ENCODE peak calls at places on chromosomes 3 and 15, in ten cellular contexts. One of them, this sample, is unnamed.

GRCh38 chr15:100777821-100778220 is 101.8 kb upstream of the ALDH1A3 start:
- DNase-seq in BE2C: no peak
- DNase-seq in cardiac muscle cell: no peak
- DNase-seq in coronary artery: no peak
- DNase-seq in A549: no peak
- DNase-seq in AG04450: no peak
- DNase-seq in psoas muscle: no peak
- DNase-seq in HCT116: no peak
- DNase-seq in NB4: no peak
- DNase-seq in astrocyte of the cerebellum: peak
- DNase-seq in this sample: no peak

GRCh38 chr15:92527197-92527596 is 128.4 kb downstream of the FAM174B start:
- DNase-seq in coronary artery: no peak
- DNase-seq in BE2C: no peak
- DNase-seq in NB4: no peak
- DNase-seq in HCT116: no peak
- DNase-seq in A549: no peak
- DNase-seq in cardiac muscle cell: peak
- DNase-seq in psoas muscle: no peak
- DNase-seq in astrocyte of the cerebellum: peak
- DNase-seq in AG04450: no peak
- DNase-seq in this sample: no peak

GRCh38 chr15:68315495-68316007 is 38.0 kb downstream of the FEM1B start:
- DNase-seq in astrocyte of the cerebellum: peak
- DNase-seq in BE2C: no peak
- DNase-seq in psoas muscle: no peak
- DNase-seq in A549: no peak
- DNase-seq in NB4: no peak
- DNase-seq in HCT116: no peak
- DNase-seq in coronary artery: peak
- DNase-seq in AG04450: no peak
- DNase-seq in cardiac muscle cell: peak
- DNase-seq in this sample: peak

GRCh38 chr3:66797916-66798560 is 200.1 kb upstream of the KBTBD8 start:
- DNase-seq in psoas muscle: peak
- DNase-seq in A549: no peak
- DNase-seq in astrocyte of the cerebellum: peak
- DNase-seq in BE2C: no peak
- DNase-seq in AG04450: peak
- DNase-seq in cardiac muscle cell: peak
- DNase-seq in HCT116: no peak
- DNase-seq in coronary artery: no peak
- DNase-seq in NB4: no peak
- DNase-seq in this sample: peak

GRCh38 chr3:186360779-186361178 is 1.3 kb downstream of the DGKG start:
- DNase-seq in cardiac muscle cell: no peak
- DNase-seq in psoas muscle: no peak
- DNase-seq in BE2C: peak
- DNase-seq in coronary artery: no peak
- DNase-seq in astrocyte of the cerebellum: no peak
- DNase-seq in A549: no peak
- DNase-seq in NB4: peak
- DNase-seq in AG04450: no peak
- DNase-seq in HCT116: no peak
- DNase-seq in this sample: no peak

GRCh38 chr3:194296832-194297666 is 54.1 kb downstream of the CPN2 start:
- DNase-seq in BE2C: no peak
- DNase-seq in coronary artery: no peak
- DNase-seq in AG04450: no peak
- DNase-seq in astrocyte of the cerebellum: no peak
- DNase-seq in psoas muscle: peak
- DNase-seq in NB4: no peak
- DNase-seq in A549: no peak
- DNase-seq in HCT116: peak
- DNase-seq in cardiac muscle cell: peak
- DNase-seq in this sample: no peak

GRCh38 chr3:195788711-195789581 is 22.8 kb downstream of the MUC4 start:
- DNase-seq in AG04450: no peak
- DNase-seq in cardiac muscle cell: no peak
- DNase-seq in BE2C: no peak
- DNase-seq in psoas muscle: no peak
- DNase-seq in HCT116: no peak
- DNase-seq in astrocyte of the cerebellum: no peak
- DNase-seq in coronary artery: no peak
- DNase-seq in A549: no peak
- DNase-seq in NB4: no peak
- DNase-seq in this sample: no peak

GRCh38 chr15:41288464-41288863 is 43.9 kb downstream of the OIP5 start:
- DNase-seq in HCT116: no peak
- DNase-seq in A549: no peak
- DNase-seq in astrocyte of the cerebellum: no peak
- DNase-seq in NB4: no peak
- DNase-seq in cardiac muscle cell: no peak
- DNase-seq in AG04450: no peak
- DNase-seq in BE2C: no peak
- DNase-seq in psoas muscle: no peak
- DNase-seq in coronary artery: no peak
- DNase-seq in this sample: no peak

GRCh38 chr15:36883705-36884355 is 216.5 kb downstream of the MEIS2 start:
- DNase-seq in HCT116: peak
- DNase-seq in A549: peak
- DNase-seq in AG04450: peak
- DNase-seq in coronary artery: peak
- DNase-seq in astrocyte of the cerebellum: peak
- DNase-seq in NB4: peak
- DNase-seq in BE2C: peak
- DNase-seq in psoas muscle: peak
- DNase-seq in cardiac muscle cell: peak
- DNase-seq in this sample: peak

GRCh38 chr3:48186993-48187578 is 1.1 kb downstream of the CDC25A start:
- DNase-seq in HCT116: no peak
- DNase-seq in A549: no peak
- DNase-seq in AG04450: no peak
- DNase-seq in NB4: no peak
- DNase-seq in BE2C: no peak
- DNase-seq in coronary artery: no peak
- DNase-seq in astrocyte of the cerebellum: no peak
- DNase-seq in cardiac muscle cell: peak
- DNase-seq in psoas muscle: no peak
- DNase-seq in this sample: peak

DNA sequence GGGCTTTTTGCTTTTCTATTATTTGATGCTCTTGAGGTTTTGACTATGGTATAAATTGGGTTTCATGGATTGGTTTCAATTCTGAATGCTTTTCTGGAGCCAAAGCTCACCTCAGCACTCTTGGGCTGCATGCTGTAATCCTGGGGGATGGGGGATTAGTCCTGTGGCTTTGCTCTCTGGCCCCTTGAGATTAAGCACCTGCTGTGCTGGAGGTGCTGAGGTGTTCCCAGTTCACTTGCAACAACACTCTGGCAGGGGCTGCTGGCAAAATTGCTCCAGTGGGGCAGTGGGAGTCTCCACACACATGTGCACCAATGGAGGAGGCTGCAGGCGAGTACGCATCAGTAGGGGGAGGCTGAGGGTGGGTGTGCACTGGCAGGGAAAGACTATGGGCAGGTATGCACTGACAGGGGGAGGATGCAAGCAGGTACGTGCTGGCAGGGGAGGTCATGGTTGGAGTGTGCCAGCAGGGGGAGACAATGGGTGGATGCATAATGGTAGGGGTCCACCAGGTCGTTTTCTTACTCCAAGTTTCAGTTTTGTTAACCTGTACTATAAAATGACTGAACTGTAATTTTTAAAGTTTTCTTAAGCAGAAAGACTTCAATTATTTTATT is 489.2 kb downstream of the FGF12 start:
- DNase-seq in BE2C: no peak
- DNase-seq in cardiac muscle cell: no peak
- DNase-seq in psoas muscle: no peak
- DNase-seq in A549: no peak
- DNase-seq in NB4: peak
- DNase-seq in astrocyte of the cerebellum: no peak
- DNase-seq in AG04450: no peak
- DNase-seq in HCT116: no peak
- DNase-seq in coronary artery: no peak
- DNase-seq in this sample: no peak
- TF ChIP-seq CTCF in BE2C: no peak
- TF ChIP-seq CTCF in cardiac muscle cell: no peak
- TF ChIP-seq CTCF in psoas muscle: no peak
- TF ChIP-seq CTCF in A549: no peak
- TF ChIP-seq CTCF in NB4: peak
- TF ChIP-seq CTCF in astrocyte of the cerebellum: no peak
- TF ChIP-seq CTCF in AG04450: no peak
- TF ChIP-seq CTCF in HCT116: peak
- TF ChIP-seq CTCF in coronary artery: no peak
- TF ChIP-seq CTCF in this sample: no peak

DNA sequence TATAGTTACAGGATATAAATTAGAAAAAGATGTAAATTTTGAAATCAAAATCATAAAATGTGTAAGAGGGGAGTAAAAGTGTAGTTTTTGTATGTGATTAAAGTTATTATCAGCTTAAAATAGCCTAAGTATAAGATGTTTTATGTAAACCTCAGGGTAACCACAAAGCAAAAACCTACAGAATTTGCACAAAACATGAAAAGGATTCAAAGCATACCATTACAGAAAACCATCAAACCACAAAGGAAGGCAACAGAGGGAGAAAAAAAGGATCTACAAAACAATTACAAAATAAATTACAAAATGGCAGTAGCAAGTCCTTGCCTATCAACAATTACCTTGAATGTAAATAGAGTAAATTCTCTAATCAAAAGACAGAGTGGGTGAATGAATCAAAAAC is 36.7 kb upstream of the MYLK start:
- DNase-seq in NB4: no peak
- DNase-seq in astrocyte of the cerebellum: peak
- DNase-seq in coronary artery: no peak
- DNase-seq in HCT116: no peak
- DNase-seq in A549: no peak
- DNase-seq in AG04450: no peak
- DNase-seq in psoas muscle: no peak
- DNase-seq in BE2C: no peak
- DNase-seq in cardiac muscle cell: no peak
- DNase-seq in this sample: no peak
- H3K4me3 ChIP-seq in NB4: no peak
- H3K4me3 ChIP-seq in astrocyte of the cerebellum: no peak
- H3K4me3 ChIP-seq in coronary artery: no peak
- H3K4me3 ChIP-seq in HCT116: no peak
- H3K4me3 ChIP-seq in A549: no peak
- H3K4me3 ChIP-seq in AG04450: no peak
- H3K4me3 ChIP-seq in psoas muscle: no peak
- H3K4me3 ChIP-seq in BE2C: no peak
- H3K4me3 ChIP-seq in cardiac muscle cell: no peak
- H3K4me3 ChIP-seq in this sample: no peak

GRCh38 chr3:167742338-167742737 is 6.8 kb downstream of the SERPINI1 start:
- DNase-seq in astrocyte of the cerebellum: no peak
- DNase-seq in coronary artery: no peak
- DNase-seq in cardiac muscle cell: no peak
- DNase-seq in NB4: no peak
- DNase-seq in A549: no peak
- DNase-seq in AG04450: no peak
- DNase-seq in HCT116: no peak
- DNase-seq in psoas muscle: no peak
- DNase-seq in BE2C: no peak
- DNase-seq in this sample: no peak

GRCh38 chr3:167738037-167738436 is 2.5 kb downstream of the SERPINI1 start:
- DNase-seq in HCT116: no peak
- DNase-seq in AG04450: no peak
- DNase-seq in A549: no peak
- DNase-seq in BE2C: no peak
- DNase-seq in coronary artery: no peak
- DNase-seq in NB4: no peak
- DNase-seq in astrocyte of the cerebellum: no peak
- DNase-seq in cardiac muscle cell: no peak
- DNase-seq in psoas muscle: no peak
- DNase-seq in this sample: no peak

GRCh38 chr3:167743799-167744198 is 8.3 kb downstream of the SERPINI1 start:
- DNase-seq in AG04450: no peak
- DNase-seq in coronary artery: no peak
- DNase-seq in HCT116: no peak
- DNase-seq in cardiac muscle cell: no peak
- DNase-seq in psoas muscle: no peak
- DNase-seq in BE2C: no peak
- DNase-seq in NB4: no peak
- DNase-seq in astrocyte of the cerebellum: no peak
- DNase-seq in A549: no peak
- DNase-seq in this sample: no peak

GRCh38 chr3:167739190-167739589 is 3.7 kb downstream of the SERPINI1 start:
- DNase-seq in coronary artery: no peak
- DNase-seq in HCT116: no peak
- DNase-seq in cardiac muscle cell: no peak
- DNase-seq in psoas muscle: no peak
- DNase-seq in NB4: no peak
- DNase-seq in astrocyte of the cerebellum: no peak
- DNase-seq in A549: no peak
- DNase-seq in BE2C: no peak
- DNase-seq in AG04450: no peak
- DNase-seq in this sample: no peak

GRCh38 chr3:167740961-167741587 is 5.6 kb downstream of the SERPINI1 start:
- DNase-seq in BE2C: peak
- DNase-seq in cardiac muscle cell: peak
- DNase-seq in NB4: peak
- DNase-seq in A549: peak
- DNase-seq in psoas muscle: no peak
- DNase-seq in astrocyte of the cerebellum: peak
- DNase-seq in HCT116: peak
- DNase-seq in coronary artery: no peak
- DNase-seq in AG04450: no peak
- DNase-seq in this sample: peak
- TF ChIP-seq CTCF in BE2C: peak
- TF ChIP-seq CTCF in cardiac muscle cell: peak
- TF ChIP-seq CTCF in NB4: peak
- TF ChIP-seq CTCF in A549: peak
- TF ChIP-seq CTCF in psoas muscle: no peak
- TF ChIP-seq CTCF in astrocyte of the cerebellum: peak
- TF ChIP-seq CTCF in HCT116: peak
- TF ChIP-seq CTCF in coronary artery: no peak
- TF ChIP-seq CTCF in AG04450: peak
- TF ChIP-seq CTCF in this sample: peak

DNA sequence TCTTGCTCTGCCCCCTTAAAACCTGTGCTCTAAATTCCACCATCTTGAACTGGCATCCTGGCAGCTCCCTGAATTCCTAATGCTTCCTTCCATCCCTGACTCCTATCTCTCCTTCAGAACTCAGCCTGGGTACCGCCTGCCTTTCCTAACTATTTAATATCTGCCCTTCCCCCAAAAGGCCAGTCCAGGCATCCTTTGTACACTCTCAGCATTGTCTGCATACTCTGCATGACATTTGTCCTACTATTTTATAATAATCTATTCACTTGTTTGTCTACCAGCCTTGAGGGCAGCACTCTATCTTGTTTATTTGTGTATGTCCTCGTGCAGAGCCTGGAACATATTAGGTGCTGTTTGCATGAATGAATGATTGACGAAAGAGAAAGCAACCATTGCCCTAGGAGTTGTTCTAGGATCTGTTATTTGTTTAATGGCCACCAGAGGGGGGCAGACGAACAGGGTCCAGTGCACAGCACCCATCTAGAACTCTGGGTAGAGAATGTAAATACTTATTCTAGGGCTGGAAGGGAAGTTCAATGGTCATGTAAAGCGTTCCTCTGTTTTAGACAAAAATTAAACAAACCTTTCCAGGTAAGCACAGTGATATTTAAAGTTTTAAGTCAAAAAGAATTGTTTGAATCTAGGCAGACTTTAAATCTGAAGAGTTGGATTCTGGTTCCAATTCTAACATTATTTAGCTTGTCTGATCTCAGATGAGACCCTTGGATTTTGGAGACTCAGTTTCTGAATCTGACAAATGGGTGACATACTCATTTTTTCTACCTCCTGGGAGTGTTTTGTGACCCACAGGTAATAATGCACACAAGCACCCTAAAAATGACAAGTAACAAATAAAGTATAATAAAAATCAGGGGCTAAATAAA is 125.8 kb upstream of the GALNT15 start:
- DNase-seq in BE2C: peak
- DNase-seq in cardiac muscle cell: peak
- DNase-seq in NB4: peak
- DNase-seq in AG04450: peak
- DNase-seq in coronary artery: no peak
- DNase-seq in HCT116: peak
- DNase-seq in psoas muscle: no peak
- DNase-seq in astrocyte of the cerebellum: peak
- DNase-seq in A549: peak
- DNase-seq in this sample: peak
- H3K4me3 ChIP-seq in BE2C: peak
- H3K4me3 ChIP-seq in cardiac muscle cell: no peak
- H3K4me3 ChIP-seq in NB4: no peak
- H3K4me3 ChIP-seq in AG04450: no peak
- H3K4me3 ChIP-seq in coronary artery: peak
- H3K4me3 ChIP-seq in HCT116: no peak
- H3K4me3 ChIP-seq in psoas muscle: peak
- H3K4me3 ChIP-seq in astrocyte of the cerebellum: no peak
- H3K4me3 ChIP-seq in A549: no peak
- H3K4me3 ChIP-seq in this sample: peak

This sample was measured in fibroblast of pulmonary artery.